ENCODE peak calls at places on chromosomes 4 and X, in four cellular contexts. Z is AG10803, J is astrocyte of the hippocampus, G is HT1080. K is an unnamed sample.

GRCh38 chrX:73828080-73828720 is 265.2 kb downstream of the CHIC1 start:
- DNase-seq in Z (no peak), J (no peak), G (no peak), K (no peak)

GRCh38 chrX:144801786-144802185 is 445.5 kb upstream of the SPANXN1 start:
- DNase-seq in Z (peak; percentile 2), J (no peak), G (peak; percentile 74), K (no peak)

GRCh38 chr4:53963786-53964185 is 100.6 kb downstream of the CHIC2 start:
- DNase-seq in Z (no peak), J (peak; percentile 15), G (no peak), K (peak; percentile 31)

GRCh38 chr4:144531841-144532240 is 114.1 kb upstream of the HHIP start:
- DNase-seq in Z (no peak), J (no peak), G (no peak), K (no peak)

GRCh38 chr4:4677825-4678522 is 136.1 kb upstream of the STX18 start:
- DNase-seq in Z (peak; percentile 95), J (peak; percentile 46), G (no peak), K (peak; percentile 25)

GRCh38 chr4:42167709-42168108 is 15.3 kb upstream of the BEND4 start:
- DNase-seq in Z (no peak), J (no peak), G (no peak), K (no peak)

GRCh38 chr4:176125063-176125462 is 59.4 kb downstream of the WDR17 start:
- DNase-seq in Z (no peak), J (no peak), G (no peak), K (no peak)

GRCh38 chr4:174398728-174399127 is 115.0 kb downstream of the CEP44 start:
- DNase-seq in Z (peak; percentile 46), J (no peak), G (peak; percentile 24), K (peak; percentile 22)

GRCh38 chr4:162056947-162057346 is 106.9 kb downstream of the FSTL5 start:
- DNase-seq in Z (no peak), J (peak; percentile 7), G (no peak), K (peak; percentile 7)

GRCh38 chr4:83112678-83113428 is 1.7 kb downstream of the PLAC8 start:
- DNase-seq in Z (peak; percentile 52), J (peak; percentile 57), G (no peak), K (no peak)

GRCh38 chr4:29307256-29307655 is 1412.9 kb upstream of the PCDH7 start:
- DNase-seq in Z (no peak), J (no peak), G (no peak), K (no peak)

GRCh38 chrX:39283239-39283638 is 482.0 kb downstream of the MID1IP1 start:
- DNase-seq in Z (no peak), J (no peak), G (no peak), K (no peak)

GRCh38 chr4:74223801-74224200 is 65.9 kb downstream of the MTHFD2L start:
- DNase-seq in Z (peak; percentile 56), J (no peak), G (peak; percentile 73), K (peak; percentile 14)

GRCh38 chr4:5211274-5211852 is 160.1 kb downstream of the STK32B start:
- DNase-seq in Z (no peak), J (no peak), G (no peak), K (no peak)

GRCh38 chr4:74675673-74676279 is 118.5 kb downstream of the BTC start:
- DNase-seq in Z (peak; percentile 66), J (peak; percentile 77), G (peak; percentile 70), K (peak; percentile 70)

GRCh38 chr4:174604198-174604597 is 81.9 kb upstream of the HPGD start:
- DNase-seq in Z (no peak), J (no peak), G (peak; percentile 70), K (no peak)

GRCh38 chr4:179071120-179071519 is 1628.9 kb upstream of the AGA start:
- DNase-seq in Z (no peak), J (no peak), G (no peak), K (no peak)

GRCh38 chr4:163694385-163694784 is 199.9 kb downstream of the TMA16 start:
- DNase-seq in Z (no peak), J (peak; percentile 24), G (peak; percentile 88), K (no peak)

GRCh38 chrX:9532349-9532748 is 67.5 kb downstream of the TBL1X start:
- DNase-seq in Z (no peak), J (peak; percentile 32), G (no peak), K (no peak)

GRCh38 chrX:119475389-119476101 is 7.3 kb downstream of the SLC25A5 start:
- DNase-seq in Z (no peak), J (no peak), G (no peak), K (no peak)

GRCh38 chr4:75432683-75433082 is 81.5 kb downstream of the RCHY1 start:
- DNase-seq in Z (peak; percentile 18), J (peak; percentile 16), G (peak; percentile 37), K (peak; percentile 19)

GRCh38 chr4:140448830-140449229 is 21.4 kb upstream of the CLGN start:
- DNase-seq in Z (no peak), J (peak; percentile 71), G (no peak), K (peak; percentile 13)

GRCh38 chr4:107701565-107701964 is 18.5 kb downstream of the PAPSS1 start:
- DNase-seq in Z (no peak), J (no peak), G (no peak), K (no peak)

GRCh38 chr4:680931-681645 is 6.7 kb downstream of the MYL5 start:
- DNase-seq in Z (peak; percentile 34), J (peak; percentile 56), G (peak; percentile 33), K (no peak)

GRCh38 chr4:114281561-114281960 is 302.1 kb upstream of the ARSJ start:
- DNase-seq in Z (peak; percentile 92), J (peak; percentile 88), G (peak; percentile 8), K (no peak)

GRCh38 chrX:121256653-121257052 is 209.2 kb downstream of the GLUD2 start:
- DNase-seq in Z (peak; percentile 4), J (no peak), G (peak; percentile 53), K (no peak)

GRCh38 chrX:3046253-3046909 is 5.1 kb downstream of the ARSF start:
- DNase-seq in Z (peak; percentile 3), J (no peak), G (no peak), K (no peak)